ENCODE peak calls at places on chromosomes 16 and 17, in five cellular contexts. I is GM23248, K is HepG2, P is K562, M is hepatocyte. O is an unnamed sample.

GRCh38 chr16:89505204-89506112 is 2.7 kb upstream of the SPG7 start:
- DNase-seq in M (peak), P (peak), I (peak), K (peak), O (no peak)

GRCh38 chr17:66343531-66344078 is 41.2 kb downstream of the PRKCA start:
- DNase-seq in I (no peak), M (peak), K (peak), P (peak), O (no peak)

GRCh38 chr17:80035937-80036714 is at the start of gene CCDC40:
- DNase-seq in I (peak), P (peak), M (peak), K (peak), O (peak)

GRCh38 chr16:56747486-56748045 is 17.6 kb downstream of the NUP93 start:
- DNase-seq in M (no peak), I (no peak), P (no peak), K (no peak), O (peak)

GRCh38 chr17:45013021-45013997 is 38.1 kb downstream of the DCAKD start:
- DNase-seq in K (no peak), I (no peak), P (no peak), M (peak), O (peak)

GRCh38 chr17:72432143-72432604 is 311.4 kb downstream of the SOX9 start:
- DNase-seq in I (peak), M (no peak), P (no peak), K (no peak), O (no peak)

GRCh38 chr17:83161298-83162034 is 82.1 kb downstream of the METRNL start:
- DNase-seq in I (peak), P (no peak), K (peak), M (peak), O (no peak)

GRCh38 chr17:50346313-50347086 is 574 bp downstream of the XYLT2 start:
- DNase-seq in M (peak), I (peak), P (peak), K (no peak), O (peak)

GRCh38 chr17:77320046-77320445 is 179.3 kb downstream of the SEC14L1 start:
- DNase-seq in I (peak), M (no peak), P (no peak), K (no peak), O (no peak)

GRCh38 chr17:73984981-73985380 is 218.5 kb upstream of the RPL38 start:
- DNase-seq in M (no peak), I (no peak), P (no peak), K (no peak), O (no peak)

GRCh38 chr17:77036136-77036840 is 104.5 kb upstream of the SEC14L1 start:
- DNase-seq in M (no peak), I (no peak), K (no peak), P (no peak), O (no peak)

GRCh38 chr17:45790296-45790922 is 6.3 kb downstream of the CRHR1 start:
- DNase-seq in P (no peak), M (no peak), K (no peak), I (peak), O (no peak)

GRCh38 chr17:50154604-50155003 is 4.1 kb upstream of the PPP1R9B start:
- DNase-seq in I (no peak), M (no peak), P (no peak), K (no peak), O (no peak)

GRCh38 chr17:75512946-75513666 is 2.2 kb downstream of the CASKIN2 start:
- DNase-seq in M (no peak), P (no peak), K (no peak), I (peak), O (no peak)

GRCh38 chr17:27530791-27531391 is 74.6 kb downstream of the KSR1 start:
- DNase-seq in K (peak), P (no peak), I (no peak), M (peak), O (no peak)

DNA sequence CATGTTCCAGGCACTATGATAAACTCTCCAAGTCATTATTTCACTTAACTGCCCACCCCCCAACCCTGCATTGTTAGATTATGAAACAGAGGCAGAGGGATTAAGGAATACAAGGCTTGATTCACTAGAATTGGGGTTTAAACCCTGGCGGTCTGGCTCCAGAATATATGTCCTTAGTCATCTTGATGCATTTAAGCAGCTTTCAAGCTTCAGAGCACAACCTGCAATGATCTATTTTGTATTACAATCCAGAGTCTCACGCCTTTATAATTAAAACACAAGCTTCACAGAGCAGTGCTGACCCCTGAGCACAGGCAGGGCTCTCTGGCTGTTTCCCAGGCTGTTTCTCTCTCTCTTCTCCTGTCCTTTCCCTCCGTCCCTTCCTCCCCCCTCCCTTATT is 209.1 kb downstream of the SPECC1 start:
- DNase-seq in M (no peak), P (no peak), I (no peak), K (no peak), O (no peak)
- H3K4me2 ChIP-seq in M (no peak), P (no peak), I (no peak), K (no peak), O (peak)

DNA sequence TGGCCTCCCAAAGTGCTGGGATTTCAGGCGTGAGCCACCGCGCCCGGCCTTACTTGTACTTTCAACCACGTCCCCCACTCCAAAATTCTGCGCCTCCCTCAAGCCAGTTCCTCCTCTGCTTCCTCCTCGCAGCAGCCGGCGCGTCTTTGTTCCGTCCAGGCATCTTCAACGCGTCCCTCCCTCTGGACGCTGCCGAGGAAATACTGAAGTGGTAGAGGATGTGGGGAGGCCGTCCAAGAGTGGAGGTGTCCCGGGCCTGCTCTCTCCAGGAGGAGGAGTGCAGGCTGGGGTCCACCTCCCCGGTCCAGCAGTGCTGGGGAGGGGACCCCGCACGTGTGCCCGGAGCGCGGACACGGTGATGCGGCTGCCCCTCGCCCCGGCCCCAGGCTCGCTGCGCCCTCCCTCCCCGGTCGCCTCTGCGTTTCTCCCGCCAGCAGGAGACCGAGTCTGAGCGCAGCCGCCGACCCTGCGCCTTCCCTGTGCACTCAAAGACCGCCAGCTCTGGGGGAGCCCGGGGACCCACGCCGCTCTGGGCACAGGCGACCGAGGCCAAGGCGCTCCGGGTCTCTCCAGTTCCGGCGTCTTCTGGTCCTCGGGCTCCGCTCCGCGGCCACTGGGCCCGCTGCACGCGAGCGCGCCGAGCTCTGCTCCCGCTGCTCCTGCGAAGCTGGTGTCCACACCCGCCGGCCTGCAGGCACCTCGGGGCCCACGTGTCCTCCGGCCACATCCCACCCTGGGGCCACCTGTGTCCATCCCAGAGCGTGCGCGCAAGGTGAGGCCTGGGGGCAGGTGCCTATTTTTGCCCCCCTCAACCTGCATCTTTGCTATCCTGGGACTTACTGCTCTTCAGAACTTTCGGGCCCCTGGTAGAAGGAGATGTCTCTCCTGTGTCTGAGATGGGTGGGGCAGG is 31.7 kb downstream of the OSBPL7 start:
- DNase-seq in K (no peak), P (peak), I (peak), M (peak), O (peak)
- TF ChIP-seq EZH2 in K (no peak), P (no peak), I (no peak), M (peak), O (peak)

DNA sequence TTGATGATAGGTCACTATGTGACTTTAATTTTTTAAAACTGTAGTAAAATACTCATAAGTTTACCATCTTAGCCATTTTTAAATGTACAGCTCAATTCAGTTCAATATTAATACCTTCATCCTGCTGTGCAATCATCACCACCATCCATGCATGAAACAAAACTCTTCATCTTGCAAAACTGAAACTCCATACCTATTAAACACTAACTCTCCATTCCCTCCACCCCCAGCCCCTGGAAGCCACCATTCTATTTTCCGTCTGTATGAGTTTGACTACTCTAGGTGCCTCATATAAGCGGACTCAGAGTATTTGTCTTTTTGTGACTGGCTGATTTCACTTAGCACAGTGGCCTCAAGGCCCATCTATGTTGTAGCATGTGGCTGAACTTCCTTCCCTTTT is 9.4 kb upstream of the CNEP1R1 start:
- DNase-seq in M (no peak), P (no peak), I (no peak), K (no peak), O (no peak)
- H2AFZ ChIP-seq in M (no peak), P (no peak), I (no peak), K (no peak), O (no peak)

GRCh38 chr16:85912271-85912974 is 13.5 kb downstream of the IRF8 start:
- DNase-seq in K (no peak), M (peak), I (peak), P (no peak), O (no peak)

GRCh38 chr16:85913141-85913601 is 14.2 kb downstream of the IRF8 start:
- DNase-seq in K (no peak), I (no peak), M (no peak), P (no peak), O (no peak)

GRCh38 chr16:85914423-85914794 is 15.4 kb downstream of the IRF8 start:
- DNase-seq in I (no peak), M (no peak), P (no peak), K (no peak), O (no peak)

GRCh38 chr16:85915125-85915845 is 16.3 kb downstream of the IRF8 start:
- DNase-seq in K (no peak), I (no peak), M (no peak), P (no peak), O (no peak)

DNA sequence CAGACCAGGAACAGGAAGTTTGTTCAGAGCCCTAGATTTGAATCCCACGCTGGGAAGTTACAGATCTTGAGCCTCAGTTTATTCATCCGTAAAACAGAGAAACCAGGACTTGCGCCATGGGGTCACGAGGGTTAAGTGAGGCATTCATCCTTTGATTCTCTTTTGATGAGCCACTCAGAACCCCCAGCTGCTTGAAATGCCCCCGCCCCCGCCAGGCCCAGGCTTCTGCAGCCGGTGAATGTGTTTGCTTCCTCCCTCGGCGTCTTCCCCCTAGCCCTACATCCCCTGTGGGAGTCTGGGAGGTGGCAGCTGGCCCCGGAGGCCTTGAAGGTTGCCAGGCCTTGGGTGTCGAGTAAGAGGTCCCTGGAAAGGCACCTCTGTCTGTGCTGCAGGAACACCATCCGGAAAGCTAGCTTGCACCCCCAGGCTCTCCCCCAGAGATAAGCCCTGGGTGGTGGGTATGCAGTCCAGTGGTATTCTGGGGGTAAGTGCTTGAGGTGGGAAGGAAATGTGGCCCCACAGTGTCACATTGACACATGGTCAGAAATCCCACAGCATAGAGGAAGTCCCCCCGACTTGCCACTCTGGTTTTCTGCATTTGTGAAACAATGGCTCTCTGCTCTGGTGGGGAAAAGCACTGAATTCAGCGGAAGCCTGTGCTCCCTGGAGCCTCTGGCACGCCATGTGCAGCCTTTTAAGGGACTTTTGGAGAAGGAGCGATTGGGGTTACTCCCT is 14.9 kb downstream of the IRF8 start:
- DNase-seq in M (no peak), K (no peak), P (no peak), I (no peak), O (no peak)
- H3K4me2 ChIP-seq in M (no peak), K (no peak), P (no peak), I (no peak), O (no peak)

O was measured in GM23338.